ENCODE peak calls at places on chromosome 17, in eight cellular contexts. X, M, N, G, J, Q, K and E are unnamed samples.

GRCh38 chr17:5580367-5580766 is 3.9 kb downstream of the NLRP1 start:
- DNase-seq in X (no peak), M (no peak), N (no peak), G (no peak), J (no peak), Q (no peak), K (no peak), E (no peak)

GRCh38 chr17:2482218-2482617 is 29.5 kb downstream of the METTL16 start:
- DNase-seq in X (no peak), M (no peak), N (no peak), G (no peak), J (no peak), Q (peak; percentile 15), K (no peak), E (no peak)

GRCh38 chr17:55768946-55769624 is 18.2 kb downstream of the PCTP start:
- DNase-seq in X (no peak), M (no peak), N (no peak), G (no peak), J (no peak), Q (no peak), K (no peak), E (no peak)

GRCh38 chr17:32283745-32284207 is 18.1 kb downstream of the RHBDL3 start:
- DNase-seq in X (no peak), M (no peak), N (no peak), G (no peak), J (no peak), Q (no peak), K (no peak), E (peak; percentile 44)

GRCh38 chr17:55743103-55743679 is 7.7 kb upstream of the PCTP start:
- DNase-seq in X (no peak), M (no peak), N (no peak), G (no peak), J (peak; percentile 23), Q (peak; percentile 45), K (peak; percentile 85), E (no peak)

GRCh38 chr17:1904273-1905052 is 74.7 kb downstream of the RPA1 start:
- DNase-seq in X (no peak), M (no peak), N (no peak), G (no peak), J (no peak), Q (no peak), K (no peak), E (no peak)

GRCh38 chr17:1344521-1344920 is 55.5 kb downstream of the YWHAE start:
- DNase-seq in X (no peak), M (no peak), N (no peak), G (peak; percentile 67), J (no peak), Q (no peak), K (no peak), E (no peak)

GRCh38 chr17:51046527-51047384 is 73.9 kb downstream of the SPAG9 start:
- DNase-seq in X (peak; percentile 17), M (peak; percentile 87), N (peak; percentile 92), G (peak; percentile 96), J (no peak), Q (peak; percentile 72), K (no peak), E (peak; percentile 94)

GRCh38 chr17:65434251-65434650 is 127.2 kb downstream of the AXIN2 start:
- DNase-seq in X (no peak), M (no peak), N (no peak), G (no peak), J (no peak), Q (no peak), K (no peak), E (no peak)

GRCh38 chr17:17139972-17140589 is 66.1 kb downstream of the PLD6 start:
- DNase-seq in X (no peak), M (no peak), N (no peak), G (no peak), J (no peak), Q (no peak), K (no peak), E (peak; percentile 73)

GRCh38 chr17:50482110-50482509 is 3.5 kb downstream of the RSAD1 start:
- DNase-seq in X (no peak), M (no peak), N (no peak), G (no peak), J (no peak), Q (no peak), K (no peak), E (no peak)

GRCh38 chr17:44623070-44623725 is 33.1 kb upstream of the MEIOC start:
- DNase-seq in X (no peak), M (no peak), N (no peak), G (no peak), J (no peak), Q (no peak), K (peak; percentile 45), E (peak; percentile 78)

GRCh38 chr17:253091-253846 is 71.8 kb upstream of the DOC2B start:
- DNase-seq in X (no peak), M (peak; percentile 10), N (peak; percentile 11), G (no peak), J (no peak), Q (no peak), K (no peak), E (no peak)

GRCh38 chr17:14222611-14223010 is 14.1 kb downstream of the CDRT15 start:
- DNase-seq in X (no peak), M (no peak), N (no peak), G (no peak), J (no peak), Q (no peak), K (no peak), E (no peak)

GRCh38 chr17:39485555-39485954 is 24.3 kb downstream of the CDK12 start:
- DNase-seq in X (no peak), M (no peak), N (no peak), G (no peak), J (no peak), Q (no peak), K (peak; percentile 15), E (no peak)

GRCh38 chr17:18225562-18226283 is at the start of gene LLGL1:
- DNase-seq in X (no peak), M (no peak), N (no peak), G (no peak), J (no peak), Q (peak; percentile 36), K (no peak), E (no peak)

GRCh38 chr17:53749178-53749577 is 73.5 kb upstream of the KIF2B start:
- DNase-seq in X (no peak), M (no peak), N (no peak), G (peak; percentile 20), J (no peak), Q (no peak), K (no peak), E (peak; percentile 75)

GRCh38 chr17:56314026-56314425 is 160.8 kb downstream of the ANKFN1 start:
- DNase-seq in X (no peak), M (no peak), N (no peak), G (no peak), J (no peak), Q (no peak), K (no peak), E (no peak)

GRCh38 chr17:8695916-8696415 is 48.7 kb downstream of the CCDC42 start:
- DNase-seq in X (no peak), M (no peak), N (no peak), G (no peak), J (no peak), Q (no peak), K (no peak), E (no peak)

GRCh38 chr17:70378005-70378404 is 208.7 kb downstream of the KCNJ2 start:
- DNase-seq in X (no peak), M (no peak), N (no peak), G (no peak), J (no peak), Q (peak; percentile 74), K (no peak), E (no peak)

GRCh38 chr17:57956311-57957119 is 1.3 kb upstream of the CUEDC1 start:
- DNase-seq in X (no peak), M (no peak), N (no peak), G (no peak), J (no peak), Q (no peak), K (no peak), E (peak; percentile 74)

GRCh38 chr17:79457376-79457775 is 153.5 kb downstream of the RBFOX3 start:
- DNase-seq in X (no peak), M (no peak), N (no peak), G (no peak), J (no peak), Q (no peak), K (no peak), E (no peak)

GRCh38 chr17:64313577-64313976 is 50.5 kb upstream of the TEX2 start:
- DNase-seq in X (no peak), M (no peak), N (no peak), G (no peak), J (no peak), Q (no peak), K (no peak), E (no peak)

GRCh38 chr17:19538095-19539039 is 4.7 kb downstream of the SLC47A1 start:
- DNase-seq in X (no peak), M (peak; percentile 95), N (no peak), G (no peak), J (no peak), Q (no peak), K (no peak), E (peak; percentile 64)

GRCh38 chr17:28898261-28898955 is 875 bp upstream of the FLOT2 start:
- DNase-seq in X (no peak), M (peak; percentile 14), N (peak; percentile 14), G (no peak), J (no peak), Q (no peak), K (no peak), E (peak; percentile 55)
- H3K4me3 ChIP-seq in X (no peak overlapping the region), M (peak overlapping the region; percentile 96), N (no peak overlapping the region), G (no peak overlapping the region), J (peak overlapping the region; percentile 70), Q (no peak overlapping the region), K (peak overlapping the region; percentile 83), E (no peak overlapping the region)

GRCh38 chr17:31008374-31009035 is 37.7 kb downstream of the RNF135 start:
- DNase-seq in X (peak; percentile 70), M (peak; percentile 53), N (peak; percentile 38), G (peak; percentile 85), J (no peak), Q (peak; percentile 61), K (no peak), E (peak; percentile 94)
- TF ChIP-seq CTCF in X (no peak), M (no peak), N (peak; percentile 7), G (no peak), J (no peak), Q (no peak), K (no peak), E (peak; percentile 15)

DNA sequence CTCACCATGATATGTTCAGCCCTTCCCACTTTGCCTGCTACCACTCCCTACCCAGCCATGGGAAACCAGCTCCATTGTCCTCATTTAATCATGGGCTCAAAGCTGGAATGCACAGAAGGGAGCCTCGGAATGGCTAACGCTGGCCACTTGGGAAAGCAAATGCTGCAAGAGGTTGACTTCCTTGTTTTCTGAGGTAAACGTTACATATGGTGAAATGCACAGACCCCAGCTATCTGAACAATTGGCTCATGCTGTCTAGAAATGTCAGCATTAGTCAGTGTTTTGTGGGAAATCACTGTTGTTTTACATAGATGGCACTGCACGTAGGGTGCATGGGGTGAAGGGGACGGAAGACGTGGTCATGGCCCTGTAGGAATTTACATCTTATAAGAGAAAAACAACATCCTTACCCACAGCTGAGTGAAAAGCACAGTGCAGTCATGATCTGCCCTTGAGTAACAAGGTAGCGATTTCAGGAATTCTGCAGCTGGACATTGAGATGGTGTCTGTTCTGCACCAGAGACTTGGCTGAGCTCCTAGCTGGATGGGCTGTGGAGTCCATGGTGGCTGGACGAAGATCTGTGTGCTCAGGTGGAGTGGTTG is 15.2 kb downstream of the RPTOR start:
- DNase-seq in X (no peak), M (no peak), N (no peak), G (no peak), J (no peak), Q (no peak), K (no peak), E (no peak)
- H3K27ac ChIP-seq in X (no peak overlapping the region), M (no peak overlapping the region), N (no peak overlapping the region), G (no peak overlapping the region), J (no peak overlapping the region), Q (no peak overlapping the region), K (no peak overlapping the region), E (no peak overlapping the region)

GRCh38 chr17:36592711-36593321 is 1.1 kb downstream of the DHRS11 start:
- DNase-seq in X (no peak), M (no peak), N (no peak), G (no peak), J (no peak), Q (no peak), K (no peak), E (no peak)
- H3K4me3 ChIP-seq in X (peak overlapping the region; percentile 98), M (peak overlapping the region; percentile 82), N (peak overlapping the region; percentile 62), G (peak overlapping the region; percentile 88), J (peak overlapping the region; percentile 82), Q (no peak overlapping the region), K (peak overlapping the region; percentile 67), E (peak overlapping the region; percentile 88)